ENCODE peak calls at places on chromosomes 3 and 15, in nine cellular contexts. C is lung, K is testis, H is breast epithelium, U is A673, F is heart right ventricle, B is tibial artery, W is uterus, J is IMR-90. N is an unnamed sample.

GRCh38 chr15:75211436-75212199 is 9.9 kb downstream of the C15orf39 start:
- DNase-seq in C (no peak), K (no peak), H (no peak), U (no peak), F (no peak), B (no peak), W (no peak), J (no peak), N (no peak)

GRCh38 chr15:75067123-75067854 is 43.9 kb downstream of the PPCDC start:
- DNase-seq in C (no peak), K (no peak), H (no peak), U (no peak), F (no peak), B (no peak), W (no peak), J (peak; percentile 73), N (no peak)

GRCh38 chr15:41424809-41425208 is 7.9 kb downstream of the RTF1 start:
- DNase-seq in C (no peak), K (no peak), H (no peak), U (no peak), F (no peak), B (no peak), W (no peak), J (no peak), N (no peak)

GRCh38 chr3:108461641-108462040 is 48.8 kb downstream of the MYH15 start:
- DNase-seq in C (no peak), K (no peak), H (no peak), U (no peak), F (no peak), B (no peak), W (no peak), J (peak; percentile 26), N (no peak)

GRCh38 chr15:68781209-68781608 is 39.5 kb downstream of the ANP32A start:
- DNase-seq in C (no peak), K (no peak), H (no peak), U (no peak), F (no peak), B (peak; percentile 7), W (no peak), J (no peak), N (no peak)

GRCh38 chr15:39657714-39658113 is 76.8 kb downstream of the THBS1 start:
- DNase-seq in C (no peak), K (no peak), H (no peak), U (peak; percentile 33), F (no peak), B (no peak), W (no peak), J (peak; percentile 66), N (no peak)

GRCh38 chr3:3799173-3800075 is at the start of gene LRRN1:
- DNase-seq in C (peak; percentile 53), K (peak; percentile 93), H (peak; percentile 61), U (no peak), F (peak; percentile 14), B (peak; percentile 74), W (peak; percentile 40), J (no peak), N (no peak)

GRCh38 chr3:71998995-71999673 is 214.2 kb upstream of the PROK2 start:
- DNase-seq in C (no peak), K (no peak), H (no peak), U (no peak), F (no peak), B (no peak), W (no peak), J (peak; percentile 89), N (no peak)

GRCh38 chr15:96352594-96353377 is 22.3 kb downstream of the NR2F2 start:
- DNase-seq in C (no peak), K (no peak), H (no peak), U (no peak), F (no peak), B (no peak), W (no peak), J (peak; percentile 81), N (no peak)

GRCh38 chr3:27657404-27657803 is 64.7 kb downstream of the EOMES start:
- DNase-seq in C (no peak), K (no peak), H (no peak), U (no peak), F (no peak), B (no peak), W (no peak), J (no peak), N (no peak)

GRCh38 chr15:65038838-65039237 is 6.3 kb upstream of the SLC51B start:
- DNase-seq in C (no peak), K (no peak), H (no peak), U (no peak), F (no peak), B (no peak), W (peak; percentile 49), J (no peak), N (no peak)

GRCh38 chr3:107927361-107928083 is 163.3 kb downstream of the CD47 start:
- DNase-seq in C (peak; percentile 64), K (peak; percentile 80), H (peak; percentile 35), U (peak; percentile 65), F (peak; percentile 43), B (peak; percentile 77), W (peak; percentile 72), J (peak; percentile 67), N (peak; percentile 81)

GRCh38 chr3:63922800-63923199 is 10.6 kb upstream of the SCAANT1 start:
- DNase-seq in C (no peak), K (no peak), H (no peak), U (no peak), F (no peak), B (no peak), W (no peak), J (no peak), N (no peak)

GRCh38 chr15:41695750-41696436 is 35.7 kb downstream of the MGA start:
- DNase-seq in C (no peak), K (peak; percentile 61), H (no peak), U (peak; percentile 84), F (peak; percentile 13), B (no peak), W (no peak), J (peak; percentile 73), N (peak; percentile 36)

GRCh38 chr3:157618075-157618760 is 115.0 kb upstream of the VEPH1 start:
- DNase-seq in C (no peak), K (no peak), H (no peak), U (peak; percentile 63), F (no peak), B (no peak), W (no peak), J (peak; percentile 71), N (no peak)

GRCh38 chr3:193030276-193030675 is 112.6 kb upstream of the MB21D2 start:
- DNase-seq in C (no peak), K (no peak), H (no peak), U (peak; percentile 54), F (no peak), B (no peak), W (no peak), J (peak; percentile 42), N (no peak)

GRCh38 chr3:132773071-132773619 is 50.9 kb upstream of the NPHP3 start:
- DNase-seq in C (no peak), K (no peak), H (no peak), U (no peak), F (no peak), B (no peak), W (no peak), J (no peak), N (no peak)

GRCh38 chr15:85120351-85121113 is 138.9 kb downstream of the PDE8A start:
- DNase-seq in C (no peak), K (no peak), H (no peak), U (no peak), F (no peak), B (no peak), W (no peak), J (no peak), N (no peak)

GRCh38 chr15:95300958-95301357 is 1029.5 kb upstream of the NR2F2 start:
- DNase-seq in C (no peak), K (peak; percentile 23), H (no peak), U (no peak), F (no peak), B (no peak), W (no peak), J (peak; percentile 64), N (no peak)

GRCh38 chr3:176799675-176800074 is 397.6 kb downstream of the TBL1XR1 start:
- DNase-seq in C (no peak), K (no peak), H (no peak), U (no peak), F (no peak), B (no peak), W (no peak), J (no peak), N (no peak)

GRCh38 chr3:160852856-160853255 is 96.8 kb downstream of the PPM1L start:
- DNase-seq in C (no peak), K (no peak), H (no peak), U (peak; percentile 1), F (no peak), B (no peak), W (no peak), J (no peak), N (no peak)

GRCh38 chr3:46143951-46144473 is 64.1 kb downstream of the CCR1 start:
- DNase-seq in C (no peak), K (no peak), H (no peak), U (no peak), F (no peak), B (no peak), W (no peak), J (no peak), N (no peak)

GRCh38 chr3:121855555-121855954 is 20.5 kb downstream of the EAF2 start:
- DNase-seq in C (no peak), K (no peak), H (no peak), U (peak; percentile 40), F (no peak), B (no peak), W (no peak), J (no peak), N (no peak)
- TF ChIP-seq CTCF in C (no peak), K (no peak), H (no peak), U (peak; percentile 73), F (peak; percentile 15), B (no peak), W (no peak), J (peak; percentile 5), N (peak; percentile 49)

GRCh38 chr15:91984006-91984405 is 130.5 kb downstream of the SLCO3A1 start:
- DNase-seq in C (no peak), K (no peak), H (no peak), U (no peak), F (no peak), B (no peak), W (no peak), J (no peak), N (no peak)
- H3K4me3 ChIP-seq in C (no peak overlapping the region), K (no peak overlapping the region), H (no peak overlapping the region), U (no peak overlapping the region), F (no peak overlapping the region), B (no peak overlapping the region), W (no peak overlapping the region), J (no peak overlapping the region), N (no peak overlapping the region)

GRCh38 chr15:88257311-88257901 is 867 bp upstream of the NTRK3 start:
- DNase-seq in C (no peak), K (no peak), H (no peak), U (no peak), F (no peak), B (no peak), W (no peak), J (no peak), N (peak; percentile 21)
- H3K27me3 ChIP-seq in C (peaks cover 10% of the 10 kb centered on the region), K (no peaks in the 10 kb centered on the region), H (no peaks in the 10 kb centered on the region), U (peaks cover 91% of the 10 kb centered on the region), F (peaks cover 4% of the 10 kb centered on the region), B (no peaks in the 10 kb centered on the region), W (no peaks in the 10 kb centered on the region), J (peaks cover 43% of the 10 kb centered on the region), N (peaks cover 37% of the 10 kb centered on the region)

DNA sequence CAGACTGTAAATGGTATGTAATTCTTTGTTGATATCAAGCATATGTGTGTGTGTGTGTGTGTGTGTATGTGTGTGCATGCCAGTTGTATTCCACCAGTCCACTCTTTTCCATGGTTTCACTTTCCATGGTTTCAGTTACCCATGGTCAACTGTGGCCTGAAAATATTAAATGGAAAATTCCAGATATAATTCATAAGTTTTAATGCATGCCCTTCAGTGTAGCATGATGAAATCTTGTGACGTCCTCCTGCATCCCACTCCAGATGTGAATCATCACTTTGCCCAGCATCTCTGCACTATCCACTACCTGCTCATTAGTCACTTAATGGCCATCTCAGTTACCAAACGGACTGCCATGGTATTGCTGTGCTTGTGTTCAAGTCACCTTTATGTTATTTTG is 215.9 kb downstream of the GBE1 start:
- DNase-seq in C (no peak), K (no peak), H (no peak), U (no peak), F (no peak), B (no peak), W (no peak), J (peak; percentile 54), N (no peak)
- TF ChIP-seq CTCF in C (no peak), K (no peak), H (no peak), U (no peak), F (no peak), B (no peak), W (no peak), J (no peak), N (no peak)